ENCODE peak calls at places on chromosomes 7 and 10, in five cellular contexts. Z is LoVo; F is NCI-H1105; R is stimulated activated CD4-positive, alpha-beta T cell treated with anti-CD3 and anti-CD28 coated beads, TNF-alpha, amount 100 ng/mL, for 4 hours; K is naive thymus-derived CD4-positive, alpha-beta T cell. Q is an unnamed sample.

GRCh38 chr10:74078037-74078436 is 72.6 kb downstream of the AP3M1 start:
- DNase-seq in F (no peak), R (no peak), K (no peak), Z (peak), Q (no peak)

GRCh38 chr10:92695679-92696605 is 6.2 kb downstream of the HHEX start:
- DNase-seq in K (no peak), Z (no peak), R (no peak), F (no peak), Q (no peak)

GRCh38 chr7:100406767-100407166 is 21.7 kb downstream of the ZCWPW1 start:
- DNase-seq in K (no peak), R (no peak), Z (no peak), F (no peak), Q (no peak)

GRCh38 chr10:9296206-9296605 is 1241.7 kb downstream of the GATA3 start:
- DNase-seq in K (no peak), Z (peak), R (no peak), F (no peak), Q (no peak)

GRCh38 chr7:148699024-148699771 is 495 bp downstream of the CUL1 start:
- DNase-seq in K (peak), F (no peak), R (peak), Z (peak), Q (no peak)

GRCh38 chr7:133512560-133512959 is 259.7 kb downstream of the EXOC4 start:
- DNase-seq in R (no peak), F (no peak), K (no peak), Z (no peak), Q (no peak)

GRCh38 chr7:64630496-64630895 is 35.4 kb upstream of the ZNF107 start:
- DNase-seq in K (peak), R (no peak), Z (peak), F (no peak), Q (no peak)

GRCh38 chr10:27513451-27514191 is 9.5 kb downstream of the RAB18 start:
- DNase-seq in Z (no peak), R (no peak), F (no peak), K (peak), Q (no peak)

GRCh38 chr7:90709501-90710465 is 113.7 kb downstream of the CDK14 start:
- DNase-seq in K (no peak), F (no peak), Z (no peak), R (no peak), Q (no peak)

GRCh38 chr10:111273635-111274034 is 196.8 kb downstream of the ADRA2A start:
- DNase-seq in K (no peak), R (no peak), Z (no peak), F (no peak), Q (no peak)

GRCh38 chr10:113329121-113329596 is 223.7 kb upstream of the HABP2 start:
- DNase-seq in F (no peak), R (no peak), Z (no peak), K (no peak), Q (no peak)

GRCh38 chr10:73865459-73866442 is 8.6 kb downstream of the CAMK2G start:
- DNase-seq in R (peak), K (peak), F (no peak), Z (no peak), Q (no peak)

GRCh38 chr7:156177396-156178055 is 365.3 kb upstream of the SHH start:
- DNase-seq in K (no peak), R (no peak), Z (no peak), F (peak), Q (no peak)